ENCODE peak calls at places on chromosome 9, in five cellular contexts. V, A, M, C and G are unnamed samples.

GRCh38 chr9:21770877-21771560 is 31.4 kb upstream of the MTAP start:
- DNase-seq in V (no peak), M (no peak), A (no peak), C (no peak), G (no peak)

GRCh38 chr9:90851444-90851843 is 49.8 kb downstream of the SYK start:
- DNase-seq in V (no peak), C (no peak), A (no peak), M (no peak), G (no peak)

GRCh38 chr9:5976668-5977397 is 38.6 kb downstream of the RANBP6 start:
- DNase-seq in V (no peak), M (no peak), A (no peak), C (no peak), G (no peak)

GRCh38 chr9:94672811-94673487 is 33.6 kb upstream of the FBP1 start:
- DNase-seq in M (no peak), A (no peak), V (no peak), C (no peak), G (no peak)

GRCh38 chr9:29437515-29437914 is 1864.2 kb upstream of the C9orf72 start:
- DNase-seq in C (no peak), V (no peak), A (no peak), M (no peak), G (no peak)

GRCh38 chr9:93620041-93620506 is 43.7 kb downstream of the PHF2 start:
- DNase-seq in V (no peak), M (no peak), C (no peak), A (no peak), G (no peak)

GRCh38 chr9:4137755-4138154 is 162.1 kb downstream of the GLIS3 start:
- DNase-seq in A (peak; percentile 57), C (no peak), M (no peak), V (no peak), G (no peak)

GRCh38 chr9:4929917-4930316 is 55.2 kb upstream of the JAK2 start:
- DNase-seq in M (no peak), A (no peak), C (no peak), V (no peak), G (no peak)

GRCh38 chr9:72441296-72442211 is 76.5 kb upstream of the ZFAND5 start:
- DNase-seq in C (no peak), V (no peak), M (no peak), A (no peak), G (no peak)

GRCh38 chr9:127651697-127652610 is 39.9 kb downstream of the STXBP1 start:
- DNase-seq in V (no peak), A (no peak), M (no peak), C (no peak), G (no peak)

GRCh38 chr9:82588801-82589200 is 474.1 kb downstream of the RASEF start:
- DNase-seq in A (no peak), M (no peak), C (no peak), V (no peak), G (no peak)

DNA sequence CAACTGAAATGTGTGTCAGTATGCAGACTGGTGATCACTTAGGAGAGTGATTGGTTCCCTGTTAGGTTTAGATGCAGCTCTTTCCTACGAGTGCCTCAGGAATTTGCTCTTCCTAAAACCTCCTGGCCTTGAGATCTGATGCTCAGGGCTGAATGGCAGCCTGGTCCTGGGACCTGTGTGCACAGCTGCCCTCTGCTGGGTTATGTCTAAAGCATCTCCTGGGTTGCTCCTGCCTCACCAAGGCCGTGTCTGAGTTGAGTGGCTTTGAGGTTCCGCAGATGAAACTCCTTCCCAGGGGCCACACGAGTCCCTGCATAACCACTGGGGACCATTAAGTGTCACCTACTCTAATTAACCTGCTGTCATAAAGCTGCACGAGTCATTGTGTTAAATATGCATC is 59.5 kb downstream of the MVB12B start:
- DNase-seq in M (no peak), C (no peak), V (no peak), A (no peak), G (no peak)
- TF ChIP-seq CTCF in M (no peak), C (no peak), V (no peak), A (peak; percentile 18), G (no peak)

DNA sequence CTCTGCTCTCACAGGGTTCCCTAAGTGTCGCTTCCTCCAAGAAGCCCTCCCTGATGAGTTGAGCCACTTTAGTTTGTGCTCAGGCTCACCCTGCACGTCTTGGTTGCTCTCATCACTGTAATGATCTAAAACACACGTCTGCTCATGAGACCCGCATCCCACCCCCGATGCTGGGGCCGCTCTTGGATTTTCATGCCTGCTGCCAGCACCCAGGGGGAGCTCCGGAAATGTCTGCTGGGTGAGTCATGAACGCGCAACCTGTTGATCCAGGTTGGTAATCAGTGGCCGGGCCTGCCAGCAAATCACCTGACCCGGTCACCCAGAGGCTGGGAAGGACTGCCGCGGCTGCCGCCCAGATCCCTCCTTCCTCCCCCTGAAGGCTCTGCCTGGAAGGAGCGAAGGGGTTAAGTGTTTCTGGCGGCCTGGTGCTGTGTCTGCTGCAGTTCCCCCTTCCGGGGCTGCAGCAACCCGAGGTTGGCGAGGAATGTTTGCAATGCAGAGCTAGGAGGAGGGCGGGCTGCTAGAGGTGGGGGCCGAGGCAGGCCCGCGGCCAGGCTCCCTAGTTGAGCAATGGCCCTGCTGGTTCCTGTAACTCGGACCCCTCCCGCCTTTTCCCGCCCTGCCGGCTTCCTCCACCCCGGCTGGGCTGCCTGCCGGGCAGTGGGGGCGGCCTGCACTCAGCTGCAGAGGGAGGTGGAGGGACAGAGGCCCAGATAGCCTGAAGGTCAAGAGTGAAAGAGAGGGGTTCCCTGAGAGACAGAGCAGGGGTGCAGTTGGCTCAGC is 156.1 kb upstream of the IER5L start:
- DNase-seq in A (peak; percentile 95), V (peak; percentile 77), C (peak; percentile 95), M (peak; percentile 74), G (no peak)
- TF ChIP-seq CTCF in A (peak; percentile 13), V (no peak), C (peak; percentile 8), M (no peak), G (no peak)

GRCh38 chr9:69499959-69500358 is 172.2 kb downstream of the APBA1 start:
- DNase-seq in C (no peak), M (no peak), V (no peak), A (no peak), G (no peak)
- TF ChIP-seq CTCF in C (no peak), M (no peak), V (no peak), A (no peak), G (no peak)

GRCh38 chr9:26975728-26976707 is 19.8 kb downstream of the IFT74 start:
- DNase-seq in V (no peak), A (peak; percentile 40), C (no peak), M (peak; percentile 42), G (no peak)
- TF ChIP-seq CTCF in V (no peak), A (peak; percentile 75), C (peak; percentile 18), M (peak; percentile 42), G (no peak)

GRCh38 chr9:36431078-36431477 is 31.0 kb upstream of the RNF38 start:
- DNase-seq in M (no peak), A (no peak), C (no peak), V (no peak), G (no peak)
- TF ChIP-seq CTCF in M (no peak), A (no peak), C (no peak), V (no peak), G (no peak)

GRCh38 chr9:116497081-116497480 is 190.0 kb upstream of the TRIM32 start:
- DNase-seq in A (no peak), M (no peak), V (no peak), C (no peak), G (no peak)
- TF ChIP-seq CTCF in A (no peak), M (no peak), V (no peak), C (no peak), G (no peak)

DNA sequence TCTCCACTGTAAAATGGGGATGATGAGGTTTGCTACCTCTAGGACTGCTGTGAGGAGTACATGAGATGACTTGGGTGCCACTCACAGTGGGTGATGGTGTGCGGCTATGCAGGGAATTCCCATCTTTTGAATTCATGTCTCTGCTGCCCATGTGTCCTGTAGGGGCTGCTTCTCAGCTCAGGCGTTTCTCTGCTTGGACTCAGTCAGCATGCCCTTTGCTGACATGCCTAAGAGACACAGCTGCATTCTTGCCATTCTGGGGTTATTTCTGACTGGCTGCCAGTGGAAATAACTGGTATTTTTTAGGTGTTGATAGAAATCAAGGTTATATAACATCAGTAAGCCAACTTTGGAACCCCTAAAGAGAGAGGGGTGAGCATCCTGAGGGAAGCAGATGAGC is 24.3 kb upstream of the XPA start:
- DNase-seq in C (no peak), V (no peak), M (no peak), A (no peak), G (no peak)
- TF ChIP-seq CTCF in C (no peak), V (no peak), M (no peak), A (no peak), G (no peak)